ENCODE peak calls at places on chromosomes 5 and 9, in eight cellular contexts. One of them, this sample, is unnamed.

GRCh38 chr9:1332161-1332560 is 282.0 kb downstream of the DMRT2 start:
- DNase-seq in PC-9: no peak
- DNase-seq in A549: no peak
- DNase-seq in fibroblast of mammary gland: peak; percentile 11
- DNase-seq in cardiac muscle cell: no peak
- DNase-seq in NB4: no peak
- DNase-seq in AG10803: peak; percentile 1
- DNase-seq in mammary epithelial cell: no peak
- DNase-seq in this sample: no peak

GRCh38 chr5:144368556-144368955 is 197.9 kb downstream of the KCTD16 start:
- DNase-seq in PC-9: no peak
- DNase-seq in A549: no peak
- DNase-seq in fibroblast of mammary gland: peak; percentile 33
- DNase-seq in cardiac muscle cell: peak; percentile 25
- DNase-seq in NB4: no peak
- DNase-seq in AG10803: peak; percentile 5
- DNase-seq in mammary epithelial cell: peak; percentile 3
- DNase-seq in this sample: no peak

GRCh38 chr5:80686757-80687156 is 32.0 kb upstream of the DHFR start:
- DNase-seq in PC-9: no peak
- DNase-seq in A549: no peak
- DNase-seq in fibroblast of mammary gland: peak; percentile 28
- DNase-seq in cardiac muscle cell: peak; percentile 31
- DNase-seq in NB4: peak; percentile 7
- DNase-seq in AG10803: peak; percentile 20
- DNase-seq in mammary epithelial cell: no peak
- DNase-seq in this sample: peak; percentile 6

GRCh38 chr9:32426278-32426939 is 42.0 kb downstream of the ACO1 start:
- DNase-seq in PC-9: peak; percentile 20
- DNase-seq in A549: no peak
- DNase-seq in fibroblast of mammary gland: peak; percentile 86
- DNase-seq in cardiac muscle cell: peak; percentile 94
- DNase-seq in NB4: peak; percentile 53
- DNase-seq in AG10803: peak; percentile 53
- DNase-seq in mammary epithelial cell: peak; percentile 71
- DNase-seq in this sample: peak; percentile 72

GRCh38 chr9:18002718-18003438 is 424.0 kb downstream of the SH3GL2 start:
- DNase-seq in PC-9: no peak
- DNase-seq in A549: no peak
- DNase-seq in fibroblast of mammary gland: no peak
- DNase-seq in cardiac muscle cell: no peak
- DNase-seq in NB4: no peak
- DNase-seq in AG10803: no peak
- DNase-seq in mammary epithelial cell: no peak
- DNase-seq in this sample: no peak

GRCh38 chr5:130885027-130885426 is 280.0 kb downstream of the HINT1 start:
- DNase-seq in PC-9: no peak
- DNase-seq in A549: no peak
- DNase-seq in fibroblast of mammary gland: no peak
- DNase-seq in cardiac muscle cell: no peak
- DNase-seq in NB4: no peak
- DNase-seq in AG10803: no peak
- DNase-seq in mammary epithelial cell: no peak
- DNase-seq in this sample: no peak

GRCh38 chr9:33408087-33408486 is 5.7 kb upstream of the AQP7 start:
- DNase-seq in PC-9: no peak
- DNase-seq in A549: no peak
- DNase-seq in fibroblast of mammary gland: peak; percentile 30
- DNase-seq in cardiac muscle cell: no peak
- DNase-seq in NB4: peak; percentile 90
- DNase-seq in AG10803: no peak
- DNase-seq in mammary epithelial cell: peak; percentile 29
- DNase-seq in this sample: no peak

GRCh38 chr5:41370482-41370881 is 139.9 kb downstream of the PLCXD3 start:
- DNase-seq in PC-9: no peak
- DNase-seq in A549: no peak
- DNase-seq in fibroblast of mammary gland: no peak
- DNase-seq in cardiac muscle cell: no peak
- DNase-seq in NB4: no peak
- DNase-seq in AG10803: no peak
- DNase-seq in mammary epithelial cell: no peak
- DNase-seq in this sample: no peak

GRCh38 chr5:166648736-166649135 is 1642.7 kb upstream of the WWC1 start:
- DNase-seq in PC-9: no peak
- DNase-seq in A549: no peak
- DNase-seq in fibroblast of mammary gland: no peak
- DNase-seq in cardiac muscle cell: peak; percentile 61
- DNase-seq in NB4: no peak
- DNase-seq in AG10803: no peak
- DNase-seq in mammary epithelial cell: no peak
- DNase-seq in this sample: no peak

GRCh38 chr9:38087934-38088925 is 19.2 kb upstream of the SHB start:
- DNase-seq in PC-9: peak; percentile 49
- DNase-seq in A549: peak; percentile 78
- DNase-seq in fibroblast of mammary gland: peak; percentile 46
- DNase-seq in cardiac muscle cell: peak; percentile 67
- DNase-seq in NB4: peak; percentile 37
- DNase-seq in AG10803: peak; percentile 32
- DNase-seq in mammary epithelial cell: peak; percentile 32
- DNase-seq in this sample: no peak

GRCh38 chr9:97367729-97368128 is 44.2 kb upstream of the TDRD7 start:
- DNase-seq in PC-9: no peak
- DNase-seq in A549: no peak
- DNase-seq in fibroblast of mammary gland: no peak
- DNase-seq in cardiac muscle cell: no peak
- DNase-seq in NB4: no peak
- DNase-seq in AG10803: no peak
- DNase-seq in mammary epithelial cell: no peak
- DNase-seq in this sample: no peak
- TF ChIP-seq CTCF in PC-9: no peak
- TF ChIP-seq CTCF in A549: no peak
- TF ChIP-seq CTCF in fibroblast of mammary gland: no peak
- TF ChIP-seq CTCF in cardiac muscle cell: no peak
- TF ChIP-seq CTCF in NB4: no peak
- TF ChIP-seq CTCF in AG10803: no peak
- TF ChIP-seq CTCF in mammary epithelial cell: no peak
- TF ChIP-seq CTCF in this sample: no peak

DNA sequence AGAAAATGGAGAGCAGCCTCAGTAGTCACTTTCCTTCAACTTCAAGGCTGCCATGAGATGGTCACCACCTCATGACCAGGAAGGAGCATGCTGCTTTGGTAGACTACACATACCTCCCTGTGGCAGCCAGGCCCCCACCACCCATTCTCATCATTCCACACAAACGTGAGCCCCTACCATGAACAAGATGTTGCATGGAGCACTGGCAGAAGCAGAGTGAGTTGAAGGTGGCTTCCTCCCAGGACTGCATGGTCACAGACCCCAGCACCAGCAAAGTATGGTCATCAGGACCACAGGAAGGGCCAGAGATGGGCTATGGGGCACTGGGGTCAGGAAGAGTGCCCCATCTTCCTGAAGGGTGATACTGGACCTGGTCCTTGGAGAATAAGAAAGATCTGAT is 65.5 kb upstream of the FOXE1 start:
- DNase-seq in PC-9: no peak
- DNase-seq in A549: no peak
- DNase-seq in fibroblast of mammary gland: no peak
- DNase-seq in cardiac muscle cell: no peak
- DNase-seq in NB4: no peak
- DNase-seq in AG10803: no peak
- DNase-seq in mammary epithelial cell: no peak
- DNase-seq in this sample: no peak
- H3K4me3 ChIP-seq in PC-9: no peak overlapping the region
- H3K4me3 ChIP-seq in A549: no peak overlapping the region
- H3K4me3 ChIP-seq in fibroblast of mammary gland: no peak overlapping the region
- H3K4me3 ChIP-seq in cardiac muscle cell: no peak overlapping the region
- H3K4me3 ChIP-seq in NB4: no peak overlapping the region
- H3K4me3 ChIP-seq in AG10803: no peak overlapping the region
- H3K4me3 ChIP-seq in mammary epithelial cell: no peak overlapping the region
- H3K4me3 ChIP-seq in this sample: no peak overlapping the region

GRCh38 chr9:99042620-99043019 is 62.3 kb upstream of the TGFBR1 start:
- DNase-seq in PC-9: no peak
- DNase-seq in A549: no peak
- DNase-seq in fibroblast of mammary gland: no peak
- DNase-seq in cardiac muscle cell: no peak
- DNase-seq in NB4: no peak
- DNase-seq in AG10803: no peak
- DNase-seq in mammary epithelial cell: no peak
- DNase-seq in this sample: no peak

GRCh38 chr9:99046542-99047071 is 58.3 kb upstream of the TGFBR1 start:
- DNase-seq in PC-9: no peak
- DNase-seq in A549: no peak
- DNase-seq in fibroblast of mammary gland: no peak
- DNase-seq in cardiac muscle cell: no peak
- DNase-seq in NB4: no peak
- DNase-seq in AG10803: peak; percentile 50
- DNase-seq in mammary epithelial cell: no peak
- DNase-seq in this sample: no peak

GRCh38 chr9:99046068-99046467 is 58.8 kb upstream of the TGFBR1 start:
- DNase-seq in PC-9: no peak
- DNase-seq in A549: no peak
- DNase-seq in fibroblast of mammary gland: no peak
- DNase-seq in cardiac muscle cell: no peak
- DNase-seq in NB4: no peak
- DNase-seq in AG10803: no peak
- DNase-seq in mammary epithelial cell: no peak
- DNase-seq in this sample: no peak

GRCh38 chr9:99041618-99042017 is 63.3 kb upstream of the TGFBR1 start:
- DNase-seq in PC-9: no peak
- DNase-seq in A549: no peak
- DNase-seq in fibroblast of mammary gland: no peak
- DNase-seq in cardiac muscle cell: no peak
- DNase-seq in NB4: no peak
- DNase-seq in AG10803: no peak
- DNase-seq in mammary epithelial cell: no peak
- DNase-seq in this sample: no peak

DNA sequence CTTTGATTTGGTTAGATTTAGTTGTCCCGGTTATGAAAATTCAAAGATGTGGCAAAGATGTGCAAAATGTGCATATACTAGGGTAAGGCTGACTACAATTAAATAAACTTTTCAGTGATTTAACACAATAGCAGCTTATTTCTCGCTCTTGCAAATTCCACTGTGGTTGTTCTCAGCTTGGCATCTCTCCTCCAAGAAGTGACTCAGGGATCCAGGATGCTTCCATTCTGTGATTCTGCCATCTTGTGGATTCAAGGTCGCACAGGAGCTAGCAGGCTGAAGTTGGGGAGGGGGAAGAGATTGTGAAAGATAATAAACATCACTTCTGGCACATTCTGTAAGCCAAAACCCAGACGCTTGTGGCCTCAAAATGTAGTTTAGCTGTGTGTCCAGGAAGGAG is 60.1 kb upstream of the TGFBR1 start:
- DNase-seq in PC-9: no peak
- DNase-seq in A549: no peak
- DNase-seq in fibroblast of mammary gland: peak; percentile 47
- DNase-seq in cardiac muscle cell: no peak
- DNase-seq in NB4: no peak
- DNase-seq in AG10803: no peak
- DNase-seq in mammary epithelial cell: no peak
- DNase-seq in this sample: no peak
- TF ChIP-seq CTCF in PC-9: no peak
- TF ChIP-seq CTCF in A549: no peak
- TF ChIP-seq CTCF in fibroblast of mammary gland: no peak
- TF ChIP-seq CTCF in cardiac muscle cell: no peak
- TF ChIP-seq CTCF in NB4: no peak
- TF ChIP-seq CTCF in AG10803: no peak
- TF ChIP-seq CTCF in mammary epithelial cell: no peak
- TF ChIP-seq CTCF in this sample: no peak

GRCh38 chr5:65913519-65913918 is 12.9 kb upstream of the ERBIN start:
- DNase-seq in PC-9: no peak
- DNase-seq in A549: no peak
- DNase-seq in fibroblast of mammary gland: peak; percentile 7
- DNase-seq in cardiac muscle cell: no peak
- DNase-seq in NB4: no peak
- DNase-seq in AG10803: no peak
- DNase-seq in mammary epithelial cell: no peak
- DNase-seq in this sample: no peak
- H3K4me3 ChIP-seq in PC-9: no peak overlapping the region
- H3K4me3 ChIP-seq in A549: no peak overlapping the region
- H3K4me3 ChIP-seq in fibroblast of mammary gland: no peak overlapping the region
- H3K4me3 ChIP-seq in cardiac muscle cell: no peak overlapping the region
- H3K4me3 ChIP-seq in NB4: no peak overlapping the region
- H3K4me3 ChIP-seq in AG10803: no peak overlapping the region
- H3K4me3 ChIP-seq in mammary epithelial cell: no peak overlapping the region
- H3K4me3 ChIP-seq in this sample: no peak overlapping the region

GRCh38 chr5:43467100-43467499 is 16.6 kb downstream of the TMEM267 start:
- DNase-seq in PC-9: no peak
- DNase-seq in A549: no peak
- DNase-seq in fibroblast of mammary gland: no peak
- DNase-seq in cardiac muscle cell: no peak
- DNase-seq in NB4: no peak
- DNase-seq in AG10803: no peak
- DNase-seq in mammary epithelial cell: no peak
- DNase-seq in this sample: no peak

DNA sequence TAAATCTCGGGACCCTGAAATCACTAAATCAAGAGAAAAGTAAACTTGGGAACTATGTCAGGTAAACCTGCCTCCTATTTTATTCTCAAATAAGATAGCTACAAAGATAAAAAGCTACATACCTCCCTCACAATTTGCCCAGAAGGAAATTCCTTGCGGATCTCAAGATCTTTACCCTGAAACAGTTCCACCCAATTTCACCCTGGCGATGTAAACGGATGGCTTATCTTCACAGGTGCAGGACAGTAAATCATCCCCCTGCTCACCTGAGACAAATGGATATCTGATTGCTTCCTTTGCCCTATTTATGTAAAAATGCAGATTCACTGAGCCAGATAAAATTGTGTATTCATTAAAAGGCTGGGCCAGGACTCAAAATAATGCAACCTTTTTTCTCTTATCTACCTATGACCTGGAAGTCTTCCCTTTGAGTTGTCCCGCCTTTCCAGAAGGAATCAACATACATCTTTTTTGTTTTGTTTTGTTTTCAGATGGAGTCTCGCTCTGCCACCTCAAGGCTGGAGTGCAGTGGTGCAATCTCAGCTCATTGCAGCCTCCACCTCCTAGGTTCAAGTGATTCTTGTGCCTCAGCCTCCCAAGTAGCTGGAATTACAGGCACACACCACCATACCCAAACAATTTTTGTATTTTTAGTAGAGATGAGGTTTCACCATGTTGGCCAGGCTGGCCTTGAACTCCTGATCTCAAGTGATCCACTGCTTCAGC is 13.8 kb downstream of the TMEM267 start:
- DNase-seq in PC-9: no peak
- DNase-seq in A549: no peak
- DNase-seq in fibroblast of mammary gland: no peak
- DNase-seq in cardiac muscle cell: no peak
- DNase-seq in NB4: no peak
- DNase-seq in AG10803: no peak
- DNase-seq in mammary epithelial cell: no peak
- DNase-seq in this sample: no peak
- TF ChIP-seq CTCF in PC-9: no peak
- TF ChIP-seq CTCF in A549: no peak
- TF ChIP-seq CTCF in fibroblast of mammary gland: no peak
- TF ChIP-seq CTCF in cardiac muscle cell: no peak
- TF ChIP-seq CTCF in NB4: no peak
- TF ChIP-seq CTCF in AG10803: no peak
- TF ChIP-seq CTCF in mammary epithelial cell: peak; percentile 31
- TF ChIP-seq CTCF in this sample: no peak

This sample was measured in foreskin fibroblast.